ENCODE peak calls at places on chromosome 2, in ten cellular contexts. Z is HCEC 1CT; K is CD4-positive, alpha-beta memory T cell; M is body of pancreas; B is Panc1; N is cardiac septum; A is endothelial cell; D is cerebellum; Q is WERI-Rb-1; V is G401. Y is an unnamed sample.

GRCh38 chr2:112093216-112093615 is 38.1 kb downstream of the TMEM87B start:
- DNase-seq in Z (no peak), K (no peak), M (no peak), B (no peak), N (no peak), A (no peak), D (no peak), Q (no peak), V (no peak), Y (no peak)

GRCh38 chr2:105553538-105554196 is 154.8 kb upstream of the FHL2 start:
- DNase-seq in Z (peak), K (no peak), M (no peak), B (no peak), N (no peak), A (no peak), D (no peak), Q (no peak), V (no peak), Y (no peak)

GRCh38 chr2:158936978-158937377 is 31.5 kb upstream of the TANC1 start:
- DNase-seq in Z (peak), K (no peak), M (no peak), B (no peak), N (no peak), A (peak), D (no peak), Q (no peak), V (no peak), Y (no peak)

GRCh38 chr2:91748869-91749268 is 3057.4 kb downstream of the RPIA start:
- DNase-seq in Z (no peak), K (no peak), M (no peak), B (no peak), N (no peak), A (peak), D (no peak), Q (no peak), V (no peak), Y (no peak)

GRCh38 chr2:173062806-173063205 is 12.8 kb upstream of the MAP3K20 start:
- DNase-seq in Z (no peak), K (no peak), M (no peak), B (no peak), N (no peak), A (no peak), D (no peak), Q (no peak), V (no peak), Y (no peak)

GRCh38 chr2:146457221-146457620 is 1387.6 kb upstream of the ACVR2A start:
- DNase-seq in Z (no peak), K (no peak), M (no peak), B (no peak), N (no peak), A (no peak), D (no peak), Q (no peak), V (no peak), Y (no peak)

GRCh38 chr2:232042911-232043564 is 81.5 kb downstream of the DIS3L2 start:
- DNase-seq in Z (peak), K (no peak), M (no peak), B (no peak), N (no peak), A (no peak), D (no peak), Q (no peak), V (no peak), Y (no peak)

GRCh38 chr2:62144689-62145477 is 51.0 kb upstream of the B3GNT2 start:
- DNase-seq in Z (no peak), K (no peak), M (no peak), B (no peak), N (no peak), A (no peak), D (no peak), Q (no peak), V (no peak), Y (no peak)

GRCh38 chr2:151708788-151709187 is 25.5 kb downstream of the NEB start:
- DNase-seq in Z (no peak), K (no peak), M (no peak), B (no peak), N (no peak), A (no peak), D (no peak), Q (no peak), V (no peak), Y (no peak)

GRCh38 chr2:158539176-158539895 is 82.6 kb downstream of the PKP4 start:
- DNase-seq in Z (peak), K (no peak), M (no peak), B (peak), N (no peak), A (no peak), D (no peak), Q (no peak), V (no peak), Y (no peak)

GRCh38 chr2:38494394-38494793 is 108.3 kb downstream of the HNRNPLL start:
- DNase-seq in Z (no peak), K (no peak), M (no peak), B (no peak), N (no peak), A (no peak), D (no peak), Q (no peak), V (no peak), Y (no peak)

GRCh38 chr2:75246441-75247167 is 47.3 kb upstream of the TACR1 start:
- DNase-seq in Z (peak), K (no peak), M (no peak), B (no peak), N (no peak), A (no peak), D (no peak), Q (no peak), V (no peak), Y (no peak)

GRCh38 chr2:239156516-239157265 is 244.1 kb downstream of the HDAC4 start:
- DNase-seq in Z (no peak), K (no peak), M (no peak), B (no peak), N (peak), A (no peak), D (no peak), Q (no peak), V (no peak), Y (no peak)

GRCh38 chr2:9753276-9753600 is 90.0 kb upstream of the TAF1B start:
- DNase-seq in Z (peak), K (peak), M (no peak), B (peak), N (no peak), A (no peak), D (no peak), Q (no peak), V (no peak), Y (no peak)

GRCh38 chr2:240627736-240628506 is 2.6 kb downstream of the GPR35 start:
- DNase-seq in Z (no peak), K (no peak), M (peak), B (no peak), N (peak), A (no peak), D (no peak), Q (peak), V (no peak), Y (no peak)

GRCh38 chr2:105989070-105989469 is 205.0 kb downstream of the UXS1 start:
- DNase-seq in Z (no peak), K (no peak), M (no peak), B (no peak), N (no peak), A (no peak), D (no peak), Q (no peak), V (no peak), Y (no peak)

GRCh38 chr2:101617786-101618185 is 79.7 kb upstream of the MAP4K4 start:
- DNase-seq in Z (no peak), K (no peak), M (no peak), B (no peak), N (no peak), A (no peak), D (no peak), Q (no peak), V (no peak), Y (no peak)

GRCh38 chr2:33021542-33022259 is 74.9 kb downstream of the LTBP1 start:
- DNase-seq in Z (peak), K (no peak), M (no peak), B (no peak), N (no peak), A (no peak), D (no peak), Q (no peak), V (no peak), Y (no peak)